ENCODE peak calls at places on chromosomes 5 and 9, in six cellular contexts. V is GM23338, A is lung, C is heart left ventricle, E is cardiac muscle cell, R is pancreas. K is an unnamed sample. For H3K4me1, the result is how much of the 10 kb centered on the place peaks cover.

GRCh38 chr9:138098908-138099791 is 221.6 kb downstream of the CACNA1B start:
- DNase-seq in V (no peak), A (no peak), C (no peak), E (no peak), R (no peak), K (peak)

GRCh38 chr5:83393467-83393866 is 78.1 kb upstream of the VCAN start:
- DNase-seq in V (no peak), A (no peak), C (no peak), E (no peak), R (no peak), K (no peak)

GRCh38 chr5:1641560-1642166 is 117.9 kb upstream of the LPCAT1 start:
- DNase-seq in V (peak), A (peak), C (peak), E (peak), R (peak), K (peak)

GRCh38 chr9:130159814-130160670 is 12.2 kb upstream of the NCS1 start:
- DNase-seq in V (no peak), A (no peak), C (no peak), E (no peak), R (no peak), K (no peak)

GRCh38 chr5:174723315-174723978 is 935 bp upstream of the MSX2 start:
- DNase-seq in V (no peak), A (no peak), C (no peak), E (no peak), R (no peak), K (no peak)

GRCh38 chr9:133762488-133763271 is 24.5 kb upstream of the SARDH start:
- DNase-seq in V (no peak), A (no peak), C (no peak), E (no peak), R (peak), K (peak)

GRCh38 chr9:93127395-93127911 is 6.6 kb downstream of the NINJ1 start:
- DNase-seq in V (no peak), A (peak), C (peak), E (no peak), R (peak), K (no peak)

GRCh38 chr5:157387683-157388093 is 72.3 kb upstream of the NIPAL4 start:
- DNase-seq in V (no peak), A (no peak), C (peak), E (peak), R (no peak), K (peak)

GRCh38 chr5:169971780-169972179 is 8.5 kb downstream of the INSYN2B start:
- DNase-seq in V (no peak), A (no peak), C (no peak), E (no peak), R (no peak), K (no peak)

GRCh38 chr5:105953616-105954015 is 1717.1 kb downstream of the EFNA5 start:
- DNase-seq in V (no peak), A (no peak), C (no peak), E (no peak), R (no peak), K (no peak)

GRCh38 chr9:98220911-98221310 is 28.5 kb upstream of the CORO2A start:
- DNase-seq in V (peak), A (no peak), C (no peak), E (no peak), R (no peak), K (no peak)

GRCh38 chr5:91591076-91591475 is 208.0 kb upstream of the ARRDC3 start:
- DNase-seq in V (peak), A (no peak), C (no peak), E (no peak), R (no peak), K (no peak)

GRCh38 chr5:67244345-67244793 is 47.8 kb upstream of the CD180 start:
- DNase-seq in V (no peak), A (no peak), C (no peak), E (peak), R (no peak), K (no peak)

GRCh38 chr9:84305452-84306131 is 35.0 kb downstream of the SLC28A3 start:
- DNase-seq in V (peak), A (no peak), C (no peak), E (no peak), R (no peak), K (no peak)

GRCh38 chr5:122151640-122152039 is 22.3 kb downstream of the ZNF474 start:
- DNase-seq in V (no peak), A (no peak), C (no peak), E (no peak), R (no peak), K (no peak)

GRCh38 chr9:121055642-121056143 is 5.6 kb upstream of the C5 start:
- DNase-seq in V (peak), A (no peak), C (no peak), E (no peak), R (peak), K (no peak)

GRCh38 chr5:173090626-173091025 is 34.5 kb downstream of the CREBRF start:
- DNase-seq in V (no peak), A (no peak), C (no peak), E (no peak), R (no peak), K (no peak)

GRCh38 chr5:39177629-39177959 is 41.8 kb downstream of the FYB1 start:
- DNase-seq in V (no peak), A (no peak), C (no peak), E (no peak), R (no peak), K (no peak)

GRCh38 chr9:136409557-136410455 is 608 bp downstream of the ENTR1 start:
- DNase-seq in V (peak), A (no peak), C (no peak), E (peak), R (peak), K (peak)

GRCh38 chr9:91786132-91786896 is 163.7 kb downstream of the ROR2 start:
- DNase-seq in V (no peak), A (no peak), C (no peak), E (no peak), R (no peak), K (peak)

GRCh38 chr9:100324594-100325200 is 28.0 kb downstream of the TEX10 start:
- DNase-seq in V (peak), A (no peak), C (no peak), E (peak), R (no peak), K (no peak)

GRCh38 chr5:141850183-141850768 is 27.9 kb downstream of the PCDH1 start:
- DNase-seq in V (no peak), A (peak), C (peak), E (peak), R (no peak), K (peak)

GRCh38 chr5:154405078-154405792 is 40.6 kb upstream of the SAP30L start:
- DNase-seq in V (peak), A (peak), C (peak), E (peak), R (peak), K (peak)

GRCh38 chr5:41925555-41925946 is 470 bp downstream of the FBXO4 start:
- DNase-seq in V (no peak), A (no peak), C (peak), E (no peak), R (no peak), K (peak)

GRCh38 chr5:56412601-56413379 is 179.7 kb upstream of the ANKRD55 start:
- DNase-seq in V (no peak), A (no peak), C (peak), E (no peak), R (no peak), K (peak)

GRCh38 chr9:131678499-131679111 is 61.3 kb downstream of the RAPGEF1 start:
- DNase-seq in V (peak), A (peak), C (peak), E (peak), R (no peak), K (peak)
- H3K4me1 ChIP-seq in V (half or more), A (under half), C (half or more), E (under half), R (under half), K (under half)

GRCh38 chr5:143433680-143434079 is 30.2 kb upstream of the NR3C1 start:
- DNase-seq in V (no peak), A (no peak), C (no peak), E (no peak), R (no peak), K (no peak)
- H3K4me3 ChIP-seq in V (no peak), A (no peak), C (no peak), E (no peak), R (no peak), K (no peak)

GRCh38 chr9:5231212-5231611 is at the start of gene INSL4:
- DNase-seq in V (no peak), A (no peak), C (no peak), E (no peak), R (no peak), K (no peak)
- H3K4me1 ChIP-seq in V (under half), A (under half), C (under half), E (under half), R (under half), K (under half)

GRCh38 chr9:79583957-79584654 is 12.3 kb downstream of the TLE4 start:
- DNase-seq in V (peak), A (peak), C (peak), E (peak), R (no peak), K (peak)

GRCh38 chr9:79581388-79581787 is 9.6 kb downstream of the TLE4 start:
- DNase-seq in V (no peak), A (no peak), C (no peak), E (no peak), R (no peak), K (no peak)

GRCh38 chr9:79580065-79580464 is 8.3 kb downstream of the TLE4 start:
- DNase-seq in V (no peak), A (no peak), C (no peak), E (no peak), R (no peak), K (no peak)

GRCh38 chr9:79579624-79580023 is 7.9 kb downstream of the TLE4 start:
- DNase-seq in V (no peak), A (no peak), C (no peak), E (no peak), R (no peak), K (no peak)

DNA sequence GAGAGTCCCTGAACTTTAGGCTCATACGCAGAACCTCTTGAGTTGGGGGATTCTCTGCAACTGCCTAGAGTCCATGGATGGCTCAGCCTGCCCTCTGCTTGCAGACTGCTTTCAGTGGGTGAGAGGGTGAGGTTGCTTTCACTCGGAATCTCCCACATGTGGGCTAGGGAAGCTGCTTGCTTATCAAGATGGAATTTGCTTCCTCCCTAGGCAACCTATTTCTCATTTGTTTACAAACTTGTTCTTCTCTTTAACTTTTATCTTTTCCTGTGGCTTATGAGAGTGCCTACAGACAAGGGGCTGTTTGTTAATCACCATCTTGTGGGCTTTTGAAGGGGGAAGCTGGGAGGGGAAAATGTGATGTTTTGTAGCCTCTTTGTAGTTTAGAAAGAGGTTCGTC is 10.0 kb downstream of the TLE4 start:
- DNase-seq in V (no peak), A (no peak), C (no peak), E (no peak), R (no peak), K (peak)
- H3K4me3 ChIP-seq in V (peak), A (no peak), C (no peak), E (no peak), R (no peak), K (no peak)

GRCh38 chr9:79447308-79447605 is 124.5 kb upstream of the TLE4 start:
- DNase-seq in V (no peak), A (no peak), C (no peak), E (no peak), R (no peak), K (no peak)

GRCh38 chr9:79452265-79452664 is 119.5 kb upstream of the TLE4 start:
- DNase-seq in V (no peak), A (no peak), C (no peak), E (no peak), R (no peak), K (no peak)

GRCh38 chr9:79446540-79447307 is 125.0 kb upstream of the TLE4 start:
- DNase-seq in V (no peak), A (no peak), C (no peak), E (no peak), R (no peak), K (no peak)

GRCh38 chr9:79447760-79448159 is 124.0 kb upstream of the TLE4 start:
- DNase-seq in V (no peak), A (no peak), C (no peak), E (peak), R (no peak), K (no peak)
- H3K4me1 ChIP-seq in V (under half), A (under half), C (under half), E (under half), R (under half), K (under half)

K was measured in testis.